ENCODE peak calls at places on chromosomes 7 and 10, in six cellular contexts. W is smooth muscle cell of the brain vasculature; V is adipocyte; R is LoVo; U is fibroblast of gingiva; T is effector memory CD8-positive, alpha-beta T cell. K is an unnamed sample.
A peak's percentile ranks its signal among the peaks of the same experiment; 100 is the strongest.

GRCh38 chr10:92430103-92430502 is 139.1 kb downstream of the MARCHF5 start:
- DNase-seq in R (no peak), T (no peak), U (no peak), W (no peak), V (no peak), K (no peak)

GRCh38 chr10:17307149-17307548 is 79.1 kb downstream of the VIM start:
- DNase-seq in T (no peak), R (no peak), W (no peak), V (no peak), U (no peak), K (no peak)

GRCh38 chr10:42973870-42974692 is 102.8 kb upstream of the RET start:
- DNase-seq in R (no peak), U (no peak), W (no peak), T (no peak), V (no peak), K (no peak)

GRCh38 chr10:86966008-86966654 is 2.2 kb upstream of the ADIRF start:
- DNase-seq in V (no peak), U (no peak), R (no peak), T (no peak), W (no peak), K (no peak)

GRCh38 chr7:112994666-112995065 is 92.0 kb downstream of the GPR85 start:
- DNase-seq in V (peak; percentile 31), T (no peak), R (no peak), W (no peak), U (no peak), K (no peak)

GRCh38 chr7:142750321-142750938 is 1.2 kb downstream of the PRSS1 start:
- DNase-seq in V (no peak), T (no peak), W (no peak), U (no peak), R (no peak), K (no peak)

GRCh38 chr7:20153999-20154398 is 63.2 kb downstream of the MACC1 start:
- DNase-seq in T (no peak), V (no peak), W (no peak), R (no peak), U (peak; percentile 76), K (no peak)

GRCh38 chr10:112904000-112904399 is 46.0 kb upstream of the TCF7L2 start:
- DNase-seq in R (peak; percentile 82), V (peak; percentile 5), U (no peak), W (no peak), T (no peak), K (no peak)

GRCh38 chr7:69640216-69640615 is 41.9 kb downstream of the AUTS2 start:
- DNase-seq in W (no peak), T (no peak), R (no peak), U (no peak), V (no peak), K (no peak)

GRCh38 chr10:909831-910230 is 21.7 kb downstream of the LARP4B start:
- DNase-seq in R (no peak), U (peak; percentile 30), T (no peak), W (no peak), V (peak; percentile 77), K (no peak)

GRCh38 chr10:4786043-4786839 is 39.8 kb upstream of the AKR1E2 start:
- DNase-seq in U (no peak), R (no peak), W (no peak), T (no peak), V (no peak), K (no peak)

GRCh38 chr7:68613405-68613804 is 984.9 kb upstream of the AUTS2 start:
- DNase-seq in R (no peak), T (no peak), V (peak; percentile 6), W (no peak), U (no peak), K (no peak)

GRCh38 chr7:33601081-33601480 is 304.3 kb upstream of the BMPER start:
- DNase-seq in T (no peak), U (no peak), W (no peak), V (no peak), R (no peak), K (no peak)

GRCh38 chr7:158847451-158847866 is 8.9 kb upstream of the DYNC2I1 start:
- DNase-seq in W (no peak), R (no peak), U (peak; percentile 11), T (no peak), V (peak; percentile 26), K (no peak)

GRCh38 chr7:96579101-96579500 is 130.5 kb downstream of the SEM1 start:
- DNase-seq in W (no peak), T (no peak), R (no peak), U (no peak), V (no peak), K (no peak)

GRCh38 chr7:105849122-105849855 is 27.1 kb downstream of the ATXN7L1 start:
- DNase-seq in R (no peak), V (no peak), W (no peak), T (peak; percentile 73), U (no peak), K (no peak)

GRCh38 chr7:145347271-145347670 is 511.4 kb upstream of the TPK1 start:
- DNase-seq in V (no peak), W (no peak), U (no peak), T (no peak), R (no peak), K (no peak)

GRCh38 chr10:124652701-124653100 is 91.5 kb downstream of the FAM53B start:
- DNase-seq in T (no peak), U (no peak), R (no peak), W (no peak), V (no peak), K (no peak)

GRCh38 chr10:76136876-76137420 is 705.5 kb downstream of the LRMDA start:
- DNase-seq in W (no peak), U (no peak), T (no peak), R (no peak), V (no peak), K (no peak)

GRCh38 chr10:5861269-5862031 is 28.2 kb downstream of the ANKRD16 start:
- DNase-seq in U (peak; percentile 78), V (peak; percentile 68), W (peak; percentile 58), T (no peak), R (peak; percentile 67), K (no peak)